ENCODE peak calls at places on chromosome 21, in ten cellular contexts. X is Peyer's patch; R is esophagus squamous epithelium; G is stimulated activated CD8-positive, alpha-beta memory T cell treated with anti-CD3 and anti-CD28 coated beads, Interleukin-4, amount 100 ng/mL, for 1 hour; I is WTC11; T is fibroblast of mammary gland; J is GM04503; Y is endothelial cell; A is body of pancreas; D is activated T-helper 2 cell treated with anti-CD3 and anti-CD28 coated beads, Interferon-gamma antibody, Interleukin-2, Interleukin-4, amounts not matched to agents 10 μg/mL and 5 μg/mL and 100 μg/mL, durations not matched to agents 14 hours and 24 hours and 36 hours. O is an unnamed sample.

GRCh38 chr21:16993416-16994044 is 519.3 kb upstream of the CXADR start:
- DNase-seq in X (no peak), R (no peak), G (no peak), I (no peak), T (no peak), J (no peak), Y (no peak), A (no peak), D (no peak), O (no peak)

GRCh38 chr21:34083357-34083756 is 10.0 kb downstream of the MRPS6 start:
- DNase-seq in X (no peak), R (no peak), G (no peak), I (no peak), T (no peak), J (no peak), Y (no peak), A (no peak), D (no peak), O (no peak)

GRCh38 chr21:35326677-35327076 is 277.6 kb upstream of the RUNX1 start:
- DNase-seq in X (no peak), R (no peak), G (no peak), I (no peak), T (peak), J (peak), Y (no peak), A (no peak), D (no peak), O (no peak)

GRCh38 chr21:35829014-35829525 is 231.3 kb downstream of the SETD4 start:
- DNase-seq in X (no peak), R (no peak), G (no peak), I (no peak), T (no peak), J (no peak), Y (no peak), A (no peak), D (no peak), O (no peak)

GRCh38 chr21:31397515-31397926 is 53.5 kb upstream of the TIAM1 start:
- DNase-seq in X (no peak), R (no peak), G (no peak), I (no peak), T (no peak), J (no peak), Y (no peak), A (no peak), D (no peak), O (no peak)

GRCh38 chr21:36065497-36066036 is 4.3 kb upstream of the CBR1 start:
- DNase-seq in X (no peak), R (no peak), G (no peak), I (no peak), T (peak), J (peak), Y (no peak), A (peak), D (no peak), O (no peak)

GRCh38 chr21:44583800-44584147 is 3.4 kb upstream of the KRTAP10-5 start:
- DNase-seq in X (no peak), R (no peak), G (no peak), I (no peak), T (no peak), J (no peak), Y (no peak), A (no peak), D (no peak), O (no peak)

GRCh38 chr21:17989780-17990179 is 170.6 kb upstream of the C21orf91 start:
- DNase-seq in X (no peak), R (no peak), G (no peak), I (no peak), T (no peak), J (no peak), Y (no peak), A (no peak), D (no peak), O (no peak)

GRCh38 chr21:17146426-17146825 is 366.4 kb upstream of the CXADR start:
- DNase-seq in X (no peak), R (no peak), G (no peak), I (no peak), T (no peak), J (no peak), Y (no peak), A (no peak), D (no peak), O (no peak)

GRCh38 chr21:45293214-45293725 is 5.6 kb upstream of the POFUT2 start:
- DNase-seq in X (peak), R (no peak), G (no peak), I (no peak), T (peak), J (no peak), Y (no peak), A (no peak), D (peak), O (peak)

GRCh38 chr21:35607406-35607805 is 452.9 kb downstream of the SETD4 start:
- DNase-seq in X (no peak), R (no peak), G (no peak), I (no peak), T (no peak), J (no peak), Y (no peak), A (no peak), D (no peak), O (no peak)

GRCh38 chr21:22288885-22289509 is 1290.8 kb downstream of the NCAM2 start:
- DNase-seq in X (no peak), R (no peak), G (no peak), I (no peak), T (no peak), J (no peak), Y (no peak), A (no peak), D (no peak), O (no peak)

GRCh38 chr21:32626633-32627196 is 14.5 kb upstream of the CFAP298 start:
- DNase-seq in X (no peak), R (no peak), G (no peak), I (no peak), T (peak), J (peak), Y (no peak), A (no peak), D (no peak), O (no peak)

GRCh38 chr21:28442624-28443023 is 550.1 kb downstream of the LTN1 start:
- DNase-seq in X (no peak), R (no peak), G (no peak), I (no peak), T (peak), J (no peak), Y (no peak), A (no peak), D (no peak), O (no peak)

O was measured in stomach.